ENCODE peak calls at places on chromosome 11, in seven cellular contexts. A is HCT116, G is HepG2, S is K562, T is H1, Z is GM12878, H is SK-N-SH. J is an unnamed sample.

GRCh38 chr11:78292109-78292803 is 103.5 kb downstream of the USP35 start:
- DNase-seq in Z (no peak), A (no peak), T (no peak), H (no peak), S (peak; percentile 51), G (peak; percentile 44), J (no peak)

GRCh38 chr11:67301951-67302516 is 1.3 kb upstream of the SSH3 start:
- DNase-seq in H (no peak), Z (no peak), S (peak; percentile 7), T (no peak), A (no peak), G (no peak), J (peak; percentile 93)

GRCh38 chr11:118886681-118887111 is 3.0 kb downstream of the CXCR5 start:
- DNase-seq in H (no peak), T (no peak), A (no peak), Z (no peak), S (no peak), G (no peak), J (no peak)

GRCh38 chr11:134346101-134346975 is 14.6 kb downstream of the GLB1L2 start:
- DNase-seq in S (no peak), H (no peak), T (no peak), A (no peak), Z (no peak), G (no peak), J (no peak)

GRCh38 chr11:73140213-73141030 is 1.7 kb downstream of the FCHSD2 start:
- DNase-seq in H (peak; percentile 56), G (no peak), T (no peak), S (no peak), Z (no peak), A (no peak), J (peak; percentile 61)

GRCh38 chr11:114847599-114847998 is 169.3 kb downstream of the NXPE2 start:
- DNase-seq in A (no peak), T (no peak), H (no peak), Z (no peak), G (no peak), S (no peak), J (no peak)

GRCh38 chr11:118435233-118435892 is 929 bp upstream of the KMT2A start:
- DNase-seq in S (peak; percentile 67), T (peak; percentile 73), A (peak; percentile 18), Z (no peak), G (peak; percentile 75), H (peak; percentile 83), J (peak; percentile 53)

GRCh38 chr11:57618438-57618837 is 21.0 kb downstream of the SERPING1 start:
- DNase-seq in G (no peak), S (no peak), H (no peak), Z (no peak), A (no peak), T (no peak), J (no peak)

GRCh38 chr11:101444164-101444563 is 139.6 kb downstream of the TRPC6 start:
- DNase-seq in A (no peak), Z (no peak), G (no peak), T (no peak), S (no peak), H (no peak), J (no peak)

GRCh38 chr11:114209343-114209742 is 86.9 kb upstream of the NNMT start:
- DNase-seq in G (no peak), Z (no peak), S (no peak), A (no peak), H (no peak), T (no peak), J (no peak)

GRCh38 chr11:63802637-63803414 is 10.4 kb upstream of the SPINDOC start:
- DNase-seq in H (no peak), Z (no peak), T (no peak), G (no peak), S (peak; percentile 66), A (peak; percentile 72), J (no peak)

GRCh38 chr11:45205978-45206377 is 59.5 kb downstream of the PRDM11 start:
- DNase-seq in G (no peak), H (no peak), A (no peak), Z (no peak), S (no peak), T (no peak), J (no peak)

GRCh38 chr11:26331911-26332571 is at the start of gene ANO3:
- DNase-seq in G (peak; percentile 67), S (peak; percentile 47), Z (no peak), H (peak; percentile 88), A (no peak), T (peak; percentile 88), J (no peak)

GRCh38 chr11:118609380-118610219 is 2.2 kb downstream of the PHLDB1 start:
- DNase-seq in H (no peak), A (no peak), S (no peak), G (no peak), T (no peak), Z (no peak), J (no peak)

GRCh38 chr11:115963170-115963569 is 459.0 kb upstream of the CADM1 start:
- DNase-seq in S (no peak), H (no peak), T (no peak), G (no peak), Z (no peak), A (no peak), J (no peak)

GRCh38 chr11:134398644-134399292 is 13.3 kb downstream of the B3GAT1 start:
- DNase-seq in S (no peak), H (peak; percentile 79), T (no peak), Z (no peak), A (no peak), G (no peak), J (no peak)

GRCh38 chr11:113256431-113257227 is 57.8 kb upstream of the TTC12 start:
- DNase-seq in Z (no peak), A (no peak), G (no peak), S (no peak), H (no peak), T (no peak), J (no peak)

GRCh38 chr11:65225284-65226102 is 36.3 kb upstream of the POLA2 start:
- DNase-seq in S (peak; percentile 80), T (no peak), Z (no peak), A (no peak), G (peak; percentile 47), H (peak; percentile 87), J (no peak)

GRCh38 chr11:132872223-132872622 is 660.1 kb downstream of the OPCML start:
- DNase-seq in G (no peak), A (no peak), H (no peak), T (no peak), Z (no peak), S (no peak), J (no peak)

GRCh38 chr11:128215238-128215882 is 372.0 kb downstream of the ETS1 start:
- DNase-seq in A (no peak), H (no peak), S (no peak), G (no peak), Z (no peak), T (no peak), J (no peak)

GRCh38 chr11:74949748-74950127 is 672 bp downstream of the SPCS2 start:
- DNase-seq in H (peak; percentile 19), G (no peak), S (no peak), A (no peak), Z (no peak), T (no peak), J (peak; percentile 26)
- TF ChIP-seq JUND in H (no peak), G (no peak), S (no peak), A (no peak), Z (no peak), T (no peak), J (no peak)

DNA sequence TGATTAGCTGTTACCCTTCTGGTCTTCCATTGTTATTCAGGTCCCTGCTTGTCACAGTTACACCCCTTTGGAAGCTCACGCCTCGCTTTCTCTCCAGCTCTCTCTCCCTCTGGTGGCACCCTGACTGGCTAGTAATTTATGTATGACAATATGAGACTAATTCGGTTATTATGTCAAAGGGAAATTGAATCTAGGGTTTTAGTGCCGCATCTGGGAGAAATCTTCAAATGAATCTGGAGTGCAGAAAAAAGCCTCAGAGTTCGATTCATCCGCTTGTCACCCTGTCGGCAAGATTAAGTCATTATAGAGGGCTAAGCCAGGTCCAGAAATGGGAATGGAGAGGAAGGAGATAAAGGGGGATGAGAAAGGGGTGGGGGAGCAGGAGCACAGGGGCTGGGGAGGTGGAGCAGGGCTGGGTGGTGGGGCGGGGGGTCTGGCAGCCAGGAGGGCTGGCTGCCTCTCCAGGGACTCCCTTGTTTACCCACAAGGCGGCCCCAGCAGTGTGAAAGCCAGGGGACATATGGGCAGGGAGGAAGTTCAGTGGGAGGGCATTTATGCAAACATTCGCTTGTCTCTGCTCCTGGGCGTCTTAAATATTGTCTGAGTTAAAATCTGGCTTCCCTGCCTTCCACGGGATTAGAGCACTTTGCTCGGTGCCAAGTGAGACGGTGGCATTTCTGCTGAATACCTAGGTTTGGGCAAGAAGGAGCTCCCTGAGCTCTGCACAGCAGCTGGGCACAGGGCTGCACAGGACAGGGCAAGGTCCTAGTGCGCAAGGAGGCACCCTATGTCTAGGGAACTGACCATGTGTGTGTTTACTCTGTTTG is 179.1 kb upstream of the NECTIN1 start:
- DNase-seq in A (no peak), G (no peak), Z (no peak), H (peak; percentile 86), T (no peak), S (no peak), J (no peak)
- TF ChIP-seq JUND in A (no peak), G (no peak), Z (no peak), H (no peak), T (no peak), S (no peak), J (no peak)

GRCh38 chr11:36793542-36793926 is 195.5 kb upstream of the RAG2 start:
- DNase-seq in Z (no peak), H (peak; percentile 27), A (no peak), S (no peak), T (no peak), G (no peak), J (no peak)
- TF ChIP-seq JUND in Z (no peak), H (no peak), A (no peak), S (no peak), T (no peak), G (no peak), J (no peak)

GRCh38 chr11:76369406-76369805 is 11.5 kb downstream of the THAP12 start:
- DNase-seq in T (no peak), H (no peak), S (no peak), G (no peak), A (no peak), Z (no peak), J (no peak)

GRCh38 chr11:76376746-76377558 is 4.0 kb downstream of the THAP12 start:
- DNase-seq in G (no peak), S (no peak), H (no peak), T (no peak), A (no peak), Z (peak; percentile 31), J (no peak)

GRCh38 chr11:76368497-76368896 is 12.4 kb downstream of the THAP12 start:
- DNase-seq in G (no peak), H (no peak), Z (no peak), S (no peak), T (no peak), A (no peak), J (no peak)

GRCh38 chr11:76371170-76371569 is 9.8 kb downstream of the THAP12 start:
- DNase-seq in T (no peak), A (peak; percentile 28), S (no peak), Z (peak; percentile 37), G (no peak), H (no peak), J (peak; percentile 25)
- TF ChIP-seq JUND in T (no peak), A (peak; percentile 47), S (peak; percentile 74), Z (no peak), G (no peak), H (peak; percentile 48), J (peak; percentile 10)